ENCODE peak calls at places on chromosomes 16 and 17, in four cellular contexts. O, D, T and U are unnamed samples.

GRCh38 chr16:24734382-24734781 is 4.9 kb downstream of the TNRC6A start:
- DNase-seq in T (no peak), D (no peak), O (no peak), U (no peak)

GRCh38 chr16:89115216-89115949 is 21.7 kb downstream of the ACSF3 start:
- DNase-seq in T (peak), D (no peak), O (no peak), U (no peak)

GRCh38 chr17:31815212-31815611 is 43.8 kb downstream of the COPRS start:
- DNase-seq in T (no peak), D (peak), O (no peak), U (no peak)

GRCh38 chr17:42598905-42599304 is 10.3 kb downstream of the RETREG3 start:
- DNase-seq in D (no peak), T (no peak), O (peak), U (no peak)

GRCh38 chr16:85424260-85425060 is 188.7 kb upstream of the GSE1 start:
- DNase-seq in T (peak), O (no peak), D (no peak), U (no peak)

GRCh38 chr16:67714522-67714921 is 4.6 kb downstream of the GFOD2 start:
- DNase-seq in D (no peak), T (no peak), O (no peak), U (no peak)

GRCh38 chr16:56451753-56452689 is 667 bp downstream of the OGFOD1 start:
- DNase-seq in D (peak), T (peak), O (no peak), U (no peak)

GRCh38 chr17:78823282-78824046 is 17.1 kb downstream of the USP36 start:
- DNase-seq in T (no peak), O (no peak), D (no peak), U (no peak)

GRCh38 chr16:58339452-58339938 is 44.7 kb upstream of the PRSS54 start:
- DNase-seq in O (no peak), T (no peak), D (peak), U (no peak)

GRCh38 chr17:52181842-52182241 is 23.3 kb upstream of the CA10 start:
- DNase-seq in T (no peak), D (no peak), O (peak), U (peak)

GRCh38 chr17:44197980-44198720 is 1.5 kb downstream of the ATXN7L3 start:
- DNase-seq in D (no peak), T (peak), O (no peak), U (no peak)

GRCh38 chr17:28970879-28971278 is 19.6 kb upstream of the PHF12 start:
- DNase-seq in O (no peak), T (no peak), D (no peak), U (no peak)

GRCh38 chr17:35616506-35616905 is 29.4 kb downstream of the AP2B1 start:
- DNase-seq in D (no peak), T (no peak), O (no peak), U (no peak)

GRCh38 chr17:81132770-81133723 is 32.3 kb upstream of the PVALEF start:
- DNase-seq in O (no peak), D (no peak), T (no peak), U (no peak)

GRCh38 chr16:61435356-61435755 is 600.9 kb downstream of the CDH8 start:
- DNase-seq in T (no peak), D (no peak), O (no peak), U (no peak)

GRCh38 chr16:87207509-87207908 is 109.7 kb downstream of the C16orf95 start:
- DNase-seq in O (no peak), T (no peak), D (no peak), U (no peak)

GRCh38 chr17:33072421-33073175 is 81.0 kb downstream of the SPACA3 start:
- DNase-seq in D (no peak), O (no peak), T (no peak), U (no peak)

GRCh38 chr17:29379084-29379811 is 10.9 kb upstream of the TAOK1 start:
- DNase-seq in T (no peak), O (no peak), D (no peak), U (no peak)

GRCh38 chr16:21336231-21336630 is 58.1 kb upstream of the CRYM start:
- DNase-seq in D (no peak), O (no peak), T (no peak), U (no peak)

GRCh38 chr16:51390877-51391276 is 239.8 kb upstream of the SALL1 start:
- DNase-seq in D (no peak), T (no peak), O (no peak), U (no peak)

GRCh38 chr17:69567130-69567529 is 152.6 kb downstream of the MAP2K6 start:
- DNase-seq in O (no peak), T (no peak), D (no peak), U (no peak)

GRCh38 chr17:7834891-7835817 is 1.1 kb downstream of the KDM6B start:
- DNase-seq in D (peak), O (peak), T (peak), U (peak)

GRCh38 chr17:50148226-50149098 is 2.0 kb downstream of the PPP1R9B start:
- DNase-seq in D (no peak), O (no peak), T (peak), U (no peak)

GRCh38 chr17:72223816-72224215 is 103.0 kb downstream of the SOX9 start:
- DNase-seq in D (no peak), T (no peak), O (no peak), U (no peak)

GRCh38 chr17:17741346-17742023 is 60.2 kb downstream of the RAI1 start:
- DNase-seq in D (no peak), T (no peak), O (no peak), U (no peak)

GRCh38 chr17:31627960-31628359 is 231.1 kb downstream of the COPRS start:
- DNase-seq in T (no peak), O (no peak), D (no peak), U (no peak)